ENCODE peak calls at places on chromosomes 16 and 17, in four cellular contexts. W, T, G and S are unnamed samples.

GRCh38 chr17:64097196-64097936 is 32.6 kb downstream of the ERN1 start:
- DNase-seq in W (no peak), T (no peak), G (no peak), S (no peak)

GRCh38 chr16:69478685-69479084 is 54.3 kb downstream of the CYB5B start:
- DNase-seq in W (no peak), T (no peak), G (no peak), S (no peak)

GRCh38 chr16:13471036-13471435 is 448.9 kb upstream of the ERCC4 start:
- DNase-seq in W (no peak), T (no peak), G (no peak), S (no peak)

GRCh38 chr16:61295311-61295710 is 740.9 kb downstream of the CDH8 start:
- DNase-seq in W (no peak), T (no peak), G (no peak), S (no peak)

GRCh38 chr17:10096556-10096955 is 101.8 kb downstream of the GAS7 start:
- DNase-seq in W (no peak), T (no peak), G (no peak), S (no peak)

GRCh38 chr16:88759976-88760350 is 25.1 kb downstream of the PIEZO1 start:
- DNase-seq in W (no peak), T (no peak), G (no peak), S (no peak)

GRCh38 chr17:82180776-82181528 is 31.7 kb downstream of the CCDC57 start:
- DNase-seq in W (no peak), T (no peak), G (no peak), S (no peak)

GRCh38 chr16:56193951-56194726 is 2.9 kb downstream of the GNAO1 start:
- DNase-seq in W (peak), T (peak), G (peak), S (peak)

GRCh38 chr17:5203908-5204294 is 12.2 kb upstream of the ZNF594 start:
- DNase-seq in W (no peak), T (no peak), G (no peak), S (no peak)